ENCODE peak calls at places on chromosomes 4 and X, in six cellular contexts. One of them, this sample, is unnamed.

GRCh38 chr4:167274346-167274745 is 40.1 kb upstream of the SPOCK3 start:
- DNase-seq in skeletal muscle cell: peak
- DNase-seq in astrocyte of the spinal cord: peak
- DNase-seq in cardiac muscle cell: no peak
- DNase-seq in epithelial cell of esophagus: no peak
- DNase-seq in foreskin fibroblast: peak
- DNase-seq in this sample: no peak

GRCh38 chr4:125115941-125116340 is 198.8 kb upstream of the FAT4 start:
- DNase-seq in skeletal muscle cell: no peak
- DNase-seq in astrocyte of the spinal cord: peak
- DNase-seq in cardiac muscle cell: no peak
- DNase-seq in epithelial cell of esophagus: peak
- DNase-seq in foreskin fibroblast: peak
- DNase-seq in this sample: no peak

GRCh38 chrX:22534643-22535042 is 261.9 kb downstream of the CBLL2 start:
- DNase-seq in skeletal muscle cell: peak
- DNase-seq in astrocyte of the spinal cord: peak
- DNase-seq in cardiac muscle cell: peak
- DNase-seq in epithelial cell of esophagus: peak
- DNase-seq in foreskin fibroblast: peak
- DNase-seq in this sample: peak

GRCh38 chr4:8704632-8705031 is 112.1 kb downstream of the CPZ start:
- DNase-seq in skeletal muscle cell: no peak
- DNase-seq in astrocyte of the spinal cord: no peak
- DNase-seq in cardiac muscle cell: no peak
- DNase-seq in epithelial cell of esophagus: no peak
- DNase-seq in foreskin fibroblast: no peak
- DNase-seq in this sample: no peak

GRCh38 chr4:11424000-11424399 is 4.7 kb downstream of the HS3ST1 start:
- DNase-seq in skeletal muscle cell: no peak
- DNase-seq in astrocyte of the spinal cord: peak
- DNase-seq in cardiac muscle cell: peak
- DNase-seq in epithelial cell of esophagus: peak
- DNase-seq in foreskin fibroblast: no peak
- DNase-seq in this sample: no peak

GRCh38 chr4:146401274-146401673 is 120.5 kb downstream of the SLC10A7 start:
- DNase-seq in skeletal muscle cell: peak
- DNase-seq in astrocyte of the spinal cord: no peak
- DNase-seq in cardiac muscle cell: peak
- DNase-seq in epithelial cell of esophagus: no peak
- DNase-seq in foreskin fibroblast: no peak
- DNase-seq in this sample: no peak

GRCh38 chr4:151692443-151692782 is 68.4 kb downstream of the GATB start:
- DNase-seq in skeletal muscle cell: no peak
- DNase-seq in astrocyte of the spinal cord: no peak
- DNase-seq in cardiac muscle cell: no peak
- DNase-seq in epithelial cell of esophagus: no peak
- DNase-seq in foreskin fibroblast: no peak
- DNase-seq in this sample: no peak

GRCh38 chr4:5705672-5706310 is 2.6 kb downstream of the EVC2 start:
- DNase-seq in skeletal muscle cell: no peak
- DNase-seq in astrocyte of the spinal cord: no peak
- DNase-seq in cardiac muscle cell: peak
- DNase-seq in epithelial cell of esophagus: no peak
- DNase-seq in foreskin fibroblast: no peak
- DNase-seq in this sample: no peak

GRCh38 chr4:1402021-1402515 is 4.2 kb downstream of the NKX1-1 start:
- DNase-seq in skeletal muscle cell: no peak
- DNase-seq in astrocyte of the spinal cord: no peak
- DNase-seq in cardiac muscle cell: no peak
- DNase-seq in epithelial cell of esophagus: no peak
- DNase-seq in foreskin fibroblast: no peak
- DNase-seq in this sample: no peak

GRCh38 chr4:45957353-45957752 is 166.5 kb downstream of the GABRG1 start:
- DNase-seq in skeletal muscle cell: no peak
- DNase-seq in astrocyte of the spinal cord: no peak
- DNase-seq in cardiac muscle cell: no peak
- DNase-seq in epithelial cell of esophagus: no peak
- DNase-seq in foreskin fibroblast: no peak
- DNase-seq in this sample: no peak

GRCh38 chrX:148915474-148915873 is 415.1 kb downstream of the AFF2 start:
- DNase-seq in skeletal muscle cell: no peak
- DNase-seq in astrocyte of the spinal cord: no peak
- DNase-seq in cardiac muscle cell: no peak
- DNase-seq in epithelial cell of esophagus: no peak
- DNase-seq in foreskin fibroblast: no peak
- DNase-seq in this sample: no peak

GRCh38 chr4:110610940-110611785 is 11.7 kb downstream of the PITX2 start:
- DNase-seq in skeletal muscle cell: no peak
- DNase-seq in astrocyte of the spinal cord: no peak
- DNase-seq in cardiac muscle cell: no peak
- DNase-seq in epithelial cell of esophagus: no peak
- DNase-seq in foreskin fibroblast: no peak
- DNase-seq in this sample: no peak

GRCh38 chrX:133985164-133986007 is at the start of gene GPC3:
- DNase-seq in skeletal muscle cell: no peak
- DNase-seq in astrocyte of the spinal cord: peak
- DNase-seq in cardiac muscle cell: peak
- DNase-seq in epithelial cell of esophagus: peak
- DNase-seq in foreskin fibroblast: no peak
- DNase-seq in this sample: no peak

GRCh38 chr4:183443609-183444148 is 757 bp upstream of the CDKN2AIP start:
- DNase-seq in skeletal muscle cell: no peak
- DNase-seq in astrocyte of the spinal cord: no peak
- DNase-seq in cardiac muscle cell: no peak
- DNase-seq in epithelial cell of esophagus: no peak
- DNase-seq in foreskin fibroblast: no peak
- DNase-seq in this sample: peak

GRCh38 chr4:154024097-154024496 is 235.2 kb upstream of the SFRP2 start:
- DNase-seq in skeletal muscle cell: no peak
- DNase-seq in astrocyte of the spinal cord: no peak
- DNase-seq in cardiac muscle cell: no peak
- DNase-seq in epithelial cell of esophagus: no peak
- DNase-seq in foreskin fibroblast: no peak
- DNase-seq in this sample: no peak

GRCh38 chr4:97987019-97987648 is 156.1 kb downstream of the STPG2 start:
- DNase-seq in skeletal muscle cell: no peak
- DNase-seq in astrocyte of the spinal cord: peak
- DNase-seq in cardiac muscle cell: peak
- DNase-seq in epithelial cell of esophagus: peak
- DNase-seq in foreskin fibroblast: no peak
- DNase-seq in this sample: no peak

GRCh38 chr4:85787133-85787532 is 312.2 kb downstream of the ARHGAP24 start:
- DNase-seq in skeletal muscle cell: peak
- DNase-seq in astrocyte of the spinal cord: peak
- DNase-seq in cardiac muscle cell: peak
- DNase-seq in epithelial cell of esophagus: peak
- DNase-seq in foreskin fibroblast: peak
- DNase-seq in this sample: peak

GRCh38 chrX:109842611-109843010 is 109.6 kb upstream of the ACSL4 start:
- DNase-seq in skeletal muscle cell: no peak
- DNase-seq in astrocyte of the spinal cord: no peak
- DNase-seq in cardiac muscle cell: peak
- DNase-seq in epithelial cell of esophagus: peak
- DNase-seq in foreskin fibroblast: no peak
- DNase-seq in this sample: no peak

GRCh38 chrX:43677993-43678392 is 21.9 kb downstream of the MAOA start:
- DNase-seq in skeletal muscle cell: no peak
- DNase-seq in astrocyte of the spinal cord: no peak
- DNase-seq in cardiac muscle cell: no peak
- DNase-seq in epithelial cell of esophagus: no peak
- DNase-seq in foreskin fibroblast: no peak
- DNase-seq in this sample: no peak

GRCh38 chr4:139675651-139676050 is 10.0 kb downstream of the MGST2 start:
- DNase-seq in skeletal muscle cell: no peak
- DNase-seq in astrocyte of the spinal cord: no peak
- DNase-seq in cardiac muscle cell: no peak
- DNase-seq in epithelial cell of esophagus: peak
- DNase-seq in foreskin fibroblast: no peak
- DNase-seq in this sample: no peak

GRCh38 chrX:18698762-18699650 is 8.4 kb upstream of the PPEF1 start:
- DNase-seq in skeletal muscle cell: no peak
- DNase-seq in astrocyte of the spinal cord: no peak
- DNase-seq in cardiac muscle cell: no peak
- DNase-seq in epithelial cell of esophagus: no peak
- DNase-seq in foreskin fibroblast: no peak
- DNase-seq in this sample: no peak

GRCh38 chr4:1300466-1301455 is 11.1 kb downstream of the MAEA start:
- DNase-seq in skeletal muscle cell: peak
- DNase-seq in astrocyte of the spinal cord: peak
- DNase-seq in cardiac muscle cell: peak
- DNase-seq in epithelial cell of esophagus: peak
- DNase-seq in foreskin fibroblast: peak
- DNase-seq in this sample: no peak

GRCh38 chr4:10737335-10737734 is 52.8 kb upstream of the CLNK start:
- DNase-seq in skeletal muscle cell: peak
- DNase-seq in astrocyte of the spinal cord: peak
- DNase-seq in cardiac muscle cell: no peak
- DNase-seq in epithelial cell of esophagus: no peak
- DNase-seq in foreskin fibroblast: peak
- DNase-seq in this sample: no peak

DNA sequence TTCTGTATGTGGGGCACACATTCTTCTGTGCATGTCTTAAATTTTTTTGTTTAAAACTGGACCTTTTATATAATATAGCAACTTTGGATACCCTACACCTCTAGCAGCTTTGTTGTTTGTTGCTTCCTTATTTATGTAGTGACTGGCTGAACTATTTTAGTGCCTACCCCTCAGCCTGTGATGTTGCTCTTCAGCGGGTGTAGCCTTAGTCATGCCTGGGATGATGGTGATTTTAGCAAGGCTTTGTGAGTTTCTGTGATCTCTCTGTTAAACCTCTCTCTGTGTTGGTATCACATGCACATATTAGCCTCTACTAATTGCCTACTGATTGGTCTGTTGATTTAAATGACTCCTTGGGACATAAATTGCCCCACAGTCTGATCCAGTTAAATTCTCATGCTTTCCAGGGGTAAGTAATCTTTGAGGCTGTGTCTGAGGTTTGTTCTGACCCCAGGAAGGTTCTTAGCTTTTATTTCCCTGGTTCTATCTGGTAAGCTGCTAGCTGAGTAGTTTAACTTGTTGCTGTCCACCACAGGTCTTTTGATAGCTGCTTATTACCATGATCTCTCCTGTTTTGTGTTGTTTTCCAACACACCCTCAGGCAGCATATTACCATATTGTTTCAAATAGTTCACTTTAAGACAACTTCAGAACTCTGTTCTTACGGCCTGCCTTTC is 22.9 kb downstream of the USP9X start:
- DNase-seq in skeletal muscle cell: no peak
- DNase-seq in astrocyte of the spinal cord: no peak
- DNase-seq in cardiac muscle cell: no peak
- DNase-seq in epithelial cell of esophagus: no peak
- DNase-seq in foreskin fibroblast: no peak
- DNase-seq in this sample: no peak
- H3K4me3 ChIP-seq in skeletal muscle cell: no peak
- H3K4me3 ChIP-seq in astrocyte of the spinal cord: no peak
- H3K4me3 ChIP-seq in cardiac muscle cell: no peak
- H3K4me3 ChIP-seq in epithelial cell of esophagus: no peak
- H3K4me3 ChIP-seq in foreskin fibroblast: no peak
- H3K4me3 ChIP-seq in this sample: no peak

GRCh38 chr4:53654300-53654758 is 63.0 kb upstream of the LNX1 start:
- DNase-seq in skeletal muscle cell: no peak
- DNase-seq in astrocyte of the spinal cord: peak
- DNase-seq in cardiac muscle cell: peak
- DNase-seq in epithelial cell of esophagus: peak
- DNase-seq in foreskin fibroblast: peak
- DNase-seq in this sample: no peak

GRCh38 chr4:53659112-53659511 is 67.8 kb upstream of the LNX1 start:
- DNase-seq in skeletal muscle cell: no peak
- DNase-seq in astrocyte of the spinal cord: no peak
- DNase-seq in cardiac muscle cell: no peak
- DNase-seq in epithelial cell of esophagus: no peak
- DNase-seq in foreskin fibroblast: no peak
- DNase-seq in this sample: no peak

GRCh38 chr4:53653484-53654053 is 62.3 kb upstream of the LNX1 start:
- DNase-seq in skeletal muscle cell: no peak
- DNase-seq in astrocyte of the spinal cord: peak
- DNase-seq in cardiac muscle cell: peak
- DNase-seq in epithelial cell of esophagus: peak
- DNase-seq in foreskin fibroblast: peak
- DNase-seq in this sample: no peak

GRCh38 chr4:53658029-53658428 is 66.7 kb upstream of the LNX1 start:
- DNase-seq in skeletal muscle cell: no peak
- DNase-seq in astrocyte of the spinal cord: no peak
- DNase-seq in cardiac muscle cell: no peak
- DNase-seq in epithelial cell of esophagus: no peak
- DNase-seq in foreskin fibroblast: no peak
- DNase-seq in this sample: no peak

DNA sequence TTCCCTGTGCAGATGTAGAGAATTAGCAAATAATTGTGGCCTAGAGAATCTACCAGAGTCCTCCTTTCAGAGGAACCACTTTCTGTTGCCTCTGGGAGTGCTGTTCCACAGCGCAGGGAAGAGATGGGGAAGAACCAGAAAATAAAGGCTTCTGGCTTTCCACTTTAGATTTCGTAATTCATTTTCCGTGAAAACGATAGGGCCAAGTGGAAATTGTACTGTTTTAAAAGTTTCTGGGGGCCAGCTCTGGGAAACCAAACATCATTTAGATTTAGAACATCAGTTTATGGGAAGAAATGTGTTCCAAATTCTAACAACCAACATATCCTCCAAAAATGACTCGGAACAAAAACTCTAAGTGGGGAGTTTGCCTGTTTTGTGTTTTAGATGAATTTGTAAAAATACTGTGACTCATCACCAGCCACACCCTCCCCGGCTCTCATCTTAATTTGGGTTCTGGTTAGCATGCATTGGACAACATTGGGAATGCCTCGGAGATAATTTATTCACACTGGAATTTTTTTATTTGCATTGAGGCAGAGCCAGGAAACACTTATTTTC is 65.2 kb upstream of the LNX1 start:
- DNase-seq in skeletal muscle cell: peak
- DNase-seq in astrocyte of the spinal cord: peak
- DNase-seq in cardiac muscle cell: peak
- DNase-seq in epithelial cell of esophagus: no peak
- DNase-seq in foreskin fibroblast: peak
- DNase-seq in this sample: peak
- H3K4me3 ChIP-seq in skeletal muscle cell: no peak
- H3K4me3 ChIP-seq in astrocyte of the spinal cord: no peak
- H3K4me3 ChIP-seq in cardiac muscle cell: no peak
- H3K4me3 ChIP-seq in epithelial cell of esophagus: no peak
- H3K4me3 ChIP-seq in foreskin fibroblast: peak
- H3K4me3 ChIP-seq in this sample: no peak

GRCh38 chr4:120733054-120733453 is 189.5 kb downstream of the PRDM5 start:
- DNase-seq in skeletal muscle cell: no peak
- DNase-seq in astrocyte of the spinal cord: no peak
- DNase-seq in cardiac muscle cell: no peak
- DNase-seq in epithelial cell of esophagus: no peak
- DNase-seq in foreskin fibroblast: no peak
- DNase-seq in this sample: no peak
- H3K4me3 ChIP-seq in skeletal muscle cell: no peak
- H3K4me3 ChIP-seq in astrocyte of the spinal cord: no peak
- H3K4me3 ChIP-seq in cardiac muscle cell: no peak
- H3K4me3 ChIP-seq in epithelial cell of esophagus: no peak
- H3K4me3 ChIP-seq in foreskin fibroblast: no peak
- H3K4me3 ChIP-seq in this sample: no peak

DNA sequence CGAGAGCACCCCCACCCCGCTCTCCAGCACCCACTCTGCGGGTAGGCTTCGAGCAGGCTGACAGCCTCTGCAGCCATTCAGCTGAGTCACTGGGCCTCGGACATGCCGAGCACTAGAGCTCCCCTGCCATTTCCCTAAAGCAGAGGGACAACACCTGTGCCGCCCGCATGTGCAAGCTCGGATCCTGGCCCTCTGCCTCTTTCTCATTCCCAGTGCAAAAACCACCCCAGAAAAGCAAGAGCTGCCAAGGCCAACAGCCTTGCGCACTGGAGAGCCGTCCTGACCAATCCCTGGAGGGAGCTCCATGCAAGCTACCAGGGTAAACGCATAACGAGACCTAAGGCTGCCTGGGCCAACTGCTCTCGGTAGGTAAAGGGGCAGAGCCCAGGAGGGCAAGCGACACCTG is 5.3 kb downstream of the HCFC1 start:
- DNase-seq in skeletal muscle cell: no peak
- DNase-seq in astrocyte of the spinal cord: peak
- DNase-seq in cardiac muscle cell: no peak
- DNase-seq in epithelial cell of esophagus: no peak
- DNase-seq in foreskin fibroblast: no peak
- DNase-seq in this sample: no peak
- H3K4me3 ChIP-seq in skeletal muscle cell: no peak
- H3K4me3 ChIP-seq in astrocyte of the spinal cord: no peak
- H3K4me3 ChIP-seq in cardiac muscle cell: no peak
- H3K4me3 ChIP-seq in epithelial cell of esophagus: no peak
- H3K4me3 ChIP-seq in foreskin fibroblast: no peak
- H3K4me3 ChIP-seq in this sample: no peak

This sample was measured in BJ.